ENCODE peak calls at places on chromosomes 3 and 15, in seven cellular contexts. Z, H, B, C, O, I and D are unnamed samples.
A peak's percentile ranks its signal among the peaks of the same experiment; 100 is the strongest.

GRCh38 chr15:90609254-90610185 is 79.8 kb downstream of the CRTC3 start:
- DNase-seq in Z (no peak), C (no peak), B (no peak), H (no peak), O (no peak), I (no peak), D (no peak)

GRCh38 chr3:42980909-42981308 is 1.8 kb downstream of the GASK1A start:
- DNase-seq in C (no peak), H (no peak), B (peak; percentile 79), I (no peak), O (no peak), Z (no peak), D (no peak)

GRCh38 chr3:82287562-82287961 is 526.1 kb upstream of the GBE1 start:
- DNase-seq in Z (no peak), C (no peak), I (no peak), O (no peak), H (no peak), B (no peak), D (no peak)

GRCh38 chr3:79085166-79085565 is 682.6 kb downstream of the ROBO1 start:
- DNase-seq in I (no peak), B (no peak), C (no peak), O (no peak), Z (no peak), H (no peak), D (peak; percentile 10)

GRCh38 chr15:55660153-55660552 is 72.0 kb upstream of the PYGO1 start:
- DNase-seq in H (no peak), B (no peak), I (no peak), Z (no peak), O (no peak), C (peak; percentile 26), D (no peak)

GRCh38 chr3:197352382-197352781 is 54.0 kb upstream of the DLG1 start:
- DNase-seq in B (no peak), I (no peak), O (no peak), Z (no peak), H (no peak), C (peak; percentile 43), D (peak; percentile 89)

GRCh38 chr3:159923961-159924360 is 64.7 kb upstream of the IL12A start:
- DNase-seq in I (no peak), C (no peak), O (no peak), B (no peak), Z (no peak), H (no peak), D (no peak)

GRCh38 chr15:58546635-58547627 is 115.1 kb downstream of the LIPC start:
- DNase-seq in B (peak; percentile 77), Z (no peak), C (no peak), H (no peak), O (no peak), I (peak; percentile 67), D (peak; percentile 97)

GRCh38 chr3:56453027-56453426 is 15.2 kb downstream of the ERC2 start:
- DNase-seq in O (no peak), I (no peak), H (no peak), C (peak; percentile 10), B (no peak), Z (no peak), D (peak; percentile 5)

GRCh38 chr3:126117786-126118185 is 33.9 kb upstream of the SLC41A3 start:
- DNase-seq in H (no peak), I (peak; percentile 30), B (peak; percentile 51), Z (no peak), O (no peak), C (no peak), D (no peak)

GRCh38 chr3:31106912-31107311 is 212.5 kb upstream of the GADL1 start:
- DNase-seq in Z (no peak), I (no peak), H (no peak), B (no peak), C (no peak), O (no peak), D (no peak)

GRCh38 chr3:118548434-118548833 is 486.2 kb downstream of the IGSF11 start:
- DNase-seq in C (no peak), O (no peak), Z (no peak), I (no peak), H (no peak), B (no peak), D (peak; percentile 3)

GRCh38 chr15:64454282-64454681 is 6.1 kb upstream of the ZNF609 start:
- DNase-seq in I (no peak), H (no peak), Z (no peak), B (no peak), O (no peak), C (peak; percentile 21), D (no peak)

GRCh38 chr3:37290551-37290950 is 116.2 kb upstream of the LRRFIP2 start:
- DNase-seq in Z (no peak), O (no peak), I (no peak), B (no peak), C (no peak), H (no peak), D (peak; percentile 78)

GRCh38 chr3:185983495-185984141 is 45.8 kb upstream of the TRA2B start:
- DNase-seq in Z (peak; percentile 31), I (peak; percentile 87), C (peak; percentile 88), B (peak; percentile 85), O (peak; percentile 15), H (peak; percentile 53), D (peak; percentile 54)

GRCh38 chr3:160390554-160391138 is 8.4 kb downstream of the IFT80 start:
- DNase-seq in B (no peak), C (peak; percentile 7), Z (no peak), I (no peak), O (no peak), H (no peak), D (no peak)